ENCODE peak calls at places on chromosomes 12 and 14, in four cellular contexts. One of them, this sample, is unnamed.
A peak's percentile ranks its signal among the peaks of the same experiment; 100 is the strongest.

GRCh38 chr12:12466157-12466556 is 96.5 kb downstream of the DUSP16 start:
- DNase-seq in NCI-H446 treated with DMSO at 0.1 percent for 48 hours: no peak
- DNase-seq in NK-92 treated with Interleukin-12 subunit alpha and Interleukin-12 subunit beta, amount 100 ng/mL, for 24 hours: no peak
- DNase-seq in cardiac septum: no peak
- DNase-seq in this sample: no peak

GRCh38 chr14:89349196-89350008 is 67.6 kb downstream of the FOXN3 start:
- DNase-seq in NCI-H446 treated with DMSO at 0.1 percent for 48 hours: peak; percentile 66
- DNase-seq in NK-92 treated with Interleukin-12 subunit alpha and Interleukin-12 subunit beta, amount 100 ng/mL, for 24 hours: no peak
- DNase-seq in cardiac septum: no peak
- DNase-seq in this sample: peak; percentile 77

GRCh38 chr14:69819607-69820006 is 22.6 kb upstream of the SLC10A1 start:
- DNase-seq in NCI-H446 treated with DMSO at 0.1 percent for 48 hours: no peak
- DNase-seq in NK-92 treated with Interleukin-12 subunit alpha and Interleukin-12 subunit beta, amount 100 ng/mL, for 24 hours: no peak
- DNase-seq in cardiac septum: no peak
- DNase-seq in this sample: no peak

GRCh38 chr12:54622463-54623183 is 12.1 kb downstream of the LACRT start:
- DNase-seq in NCI-H446 treated with DMSO at 0.1 percent for 48 hours: no peak
- DNase-seq in NK-92 treated with Interleukin-12 subunit alpha and Interleukin-12 subunit beta, amount 100 ng/mL, for 24 hours: no peak
- DNase-seq in cardiac septum: no peak
- DNase-seq in this sample: no peak

GRCh38 chr12:48613321-48613720 is 43.5 kb upstream of the LALBA start:
- DNase-seq in NCI-H446 treated with DMSO at 0.1 percent for 48 hours: no peak
- DNase-seq in NK-92 treated with Interleukin-12 subunit alpha and Interleukin-12 subunit beta, amount 100 ng/mL, for 24 hours: no peak
- DNase-seq in cardiac septum: no peak
- DNase-seq in this sample: no peak

GRCh38 chr12:4107436-4107878 is 166.1 kb upstream of the CCND2 start:
- DNase-seq in NCI-H446 treated with DMSO at 0.1 percent for 48 hours: no peak
- DNase-seq in NK-92 treated with Interleukin-12 subunit alpha and Interleukin-12 subunit beta, amount 100 ng/mL, for 24 hours: peak; percentile 16
- DNase-seq in cardiac septum: no peak
- DNase-seq in this sample: no peak

GRCh38 chr14:51201890-51202289 is 38.2 kb upstream of the TMX1 start:
- DNase-seq in NCI-H446 treated with DMSO at 0.1 percent for 48 hours: no peak
- DNase-seq in NK-92 treated with Interleukin-12 subunit alpha and Interleukin-12 subunit beta, amount 100 ng/mL, for 24 hours: no peak
- DNase-seq in cardiac septum: no peak
- DNase-seq in this sample: no peak

GRCh38 chr14:91108941-91109611 is 4.8 kb upstream of the DGLUCY start:
- DNase-seq in NCI-H446 treated with DMSO at 0.1 percent for 48 hours: no peak
- DNase-seq in NK-92 treated with Interleukin-12 subunit alpha and Interleukin-12 subunit beta, amount 100 ng/mL, for 24 hours: no peak
- DNase-seq in cardiac septum: no peak
- DNase-seq in this sample: no peak

GRCh38 chr14:75427126-75427481 is 718 bp upstream of the JDP2 start:
- DNase-seq in NCI-H446 treated with DMSO at 0.1 percent for 48 hours: no peak
- DNase-seq in NK-92 treated with Interleukin-12 subunit alpha and Interleukin-12 subunit beta, amount 100 ng/mL, for 24 hours: no peak
- DNase-seq in cardiac septum: peak; percentile 78
- DNase-seq in this sample: no peak

GRCh38 chr12:68368332-68368731 is 36.2 kb upstream of the MDM1 start:
- DNase-seq in NCI-H446 treated with DMSO at 0.1 percent for 48 hours: no peak
- DNase-seq in NK-92 treated with Interleukin-12 subunit alpha and Interleukin-12 subunit beta, amount 100 ng/mL, for 24 hours: no peak
- DNase-seq in cardiac septum: no peak
- DNase-seq in this sample: no peak

GRCh38 chr14:20836668-20837338 is 34.2 kb upstream of the RNASE1 start:
- DNase-seq in NCI-H446 treated with DMSO at 0.1 percent for 48 hours: no peak
- DNase-seq in NK-92 treated with Interleukin-12 subunit alpha and Interleukin-12 subunit beta, amount 100 ng/mL, for 24 hours: no peak
- DNase-seq in cardiac septum: no peak
- DNase-seq in this sample: no peak

GRCh38 chr12:2347137-2347843 is 294.5 kb downstream of the CACNA1C start:
- DNase-seq in NCI-H446 treated with DMSO at 0.1 percent for 48 hours: no peak
- DNase-seq in NK-92 treated with Interleukin-12 subunit alpha and Interleukin-12 subunit beta, amount 100 ng/mL, for 24 hours: no peak
- DNase-seq in cardiac septum: no peak
- DNase-seq in this sample: no peak

This sample was measured in DMS 273 treated with DMSO at 0.1 percent for 48 hours.